ENCODE peak calls at places on chromosomes 11 and 22, in five cellular contexts. One of them, this sample, is unnamed.

GRCh38 chr22:26406118-26406517 is 22.9 kb upstream of the ASPHD2 start:
- DNase-seq in prostate gland: no peak
- DNase-seq in frontal cortex: no peak
- DNase-seq in stimulated activated CD4-positive, alpha-beta T cell treated with anti-CD3 and anti-CD28 coated beads, Interleukin-2, amount 100 ng/mL, for 24 hours: no peak
- DNase-seq in GDM1: no peak
- DNase-seq in this sample: no peak

GRCh38 chr22:46203590-46203980 is 46.5 kb downstream of the CDPF1 start:
- DNase-seq in prostate gland: no peak
- DNase-seq in frontal cortex: no peak
- DNase-seq in stimulated activated CD4-positive, alpha-beta T cell treated with anti-CD3 and anti-CD28 coated beads, Interleukin-2, amount 100 ng/mL, for 24 hours: no peak
- DNase-seq in GDM1: no peak
- DNase-seq in this sample: no peak

GRCh38 chr11:114026355-114026754 is 33.2 kb upstream of the ZBTB16 start:
- DNase-seq in prostate gland: no peak
- DNase-seq in frontal cortex: no peak
- DNase-seq in stimulated activated CD4-positive, alpha-beta T cell treated with anti-CD3 and anti-CD28 coated beads, Interleukin-2, amount 100 ng/mL, for 24 hours: no peak
- DNase-seq in GDM1: peak; percentile 58
- DNase-seq in this sample: no peak

GRCh38 chr11:122180435-122180834 is 64.4 kb upstream of the BLID start:
- DNase-seq in prostate gland: no peak
- DNase-seq in frontal cortex: no peak
- DNase-seq in stimulated activated CD4-positive, alpha-beta T cell treated with anti-CD3 and anti-CD28 coated beads, Interleukin-2, amount 100 ng/mL, for 24 hours: no peak
- DNase-seq in GDM1: no peak
- DNase-seq in this sample: no peak

GRCh38 chr11:639324-639977 is 2.4 kb downstream of the DRD4 start:
- DNase-seq in prostate gland: no peak
- DNase-seq in frontal cortex: no peak
- DNase-seq in stimulated activated CD4-positive, alpha-beta T cell treated with anti-CD3 and anti-CD28 coated beads, Interleukin-2, amount 100 ng/mL, for 24 hours: no peak
- DNase-seq in GDM1: no peak
- DNase-seq in this sample: no peak

GRCh38 chr11:77049081-77049480 is 14.9 kb downstream of the B3GNT6 start:
- DNase-seq in prostate gland: no peak
- DNase-seq in frontal cortex: no peak
- DNase-seq in stimulated activated CD4-positive, alpha-beta T cell treated with anti-CD3 and anti-CD28 coated beads, Interleukin-2, amount 100 ng/mL, for 24 hours: no peak
- DNase-seq in GDM1: no peak
- DNase-seq in this sample: no peak

GRCh38 chr11:20973959-20974358 is 304.6 kb downstream of the NELL1 start:
- DNase-seq in prostate gland: no peak
- DNase-seq in frontal cortex: no peak
- DNase-seq in stimulated activated CD4-positive, alpha-beta T cell treated with anti-CD3 and anti-CD28 coated beads, Interleukin-2, amount 100 ng/mL, for 24 hours: no peak
- DNase-seq in GDM1: no peak
- DNase-seq in this sample: no peak

GRCh38 chr22:45585946-45586540 is 83.4 kb downstream of the FBLN1 start:
- DNase-seq in prostate gland: no peak
- DNase-seq in frontal cortex: no peak
- DNase-seq in stimulated activated CD4-positive, alpha-beta T cell treated with anti-CD3 and anti-CD28 coated beads, Interleukin-2, amount 100 ng/mL, for 24 hours: no peak
- DNase-seq in GDM1: no peak
- DNase-seq in this sample: no peak

GRCh38 chr11:111376453-111376871 is 2.6 kb downstream of the POU2AF1 start:
- DNase-seq in prostate gland: no peak
- DNase-seq in frontal cortex: no peak
- DNase-seq in stimulated activated CD4-positive, alpha-beta T cell treated with anti-CD3 and anti-CD28 coated beads, Interleukin-2, amount 100 ng/mL, for 24 hours: peak; percentile 39
- DNase-seq in GDM1: no peak
- DNase-seq in this sample: no peak

GRCh38 chr11:29334781-29335140 is 682.1 kb downstream of the KCNA4 start:
- DNase-seq in prostate gland: no peak
- DNase-seq in frontal cortex: no peak
- DNase-seq in stimulated activated CD4-positive, alpha-beta T cell treated with anti-CD3 and anti-CD28 coated beads, Interleukin-2, amount 100 ng/mL, for 24 hours: no peak
- DNase-seq in GDM1: no peak
- DNase-seq in this sample: no peak

GRCh38 chr11:62071408-62071807 is 52.4 kb upstream of the INCENP start:
- DNase-seq in prostate gland: no peak
- DNase-seq in frontal cortex: no peak
- DNase-seq in stimulated activated CD4-positive, alpha-beta T cell treated with anti-CD3 and anti-CD28 coated beads, Interleukin-2, amount 100 ng/mL, for 24 hours: no peak
- DNase-seq in GDM1: no peak
- DNase-seq in this sample: no peak

GRCh38 chr11:36253238-36253637 is 36.0 kb downstream of the COMMD9 start:
- DNase-seq in prostate gland: no peak
- DNase-seq in frontal cortex: no peak
- DNase-seq in stimulated activated CD4-positive, alpha-beta T cell treated with anti-CD3 and anti-CD28 coated beads, Interleukin-2, amount 100 ng/mL, for 24 hours: no peak
- DNase-seq in GDM1: no peak
- DNase-seq in this sample: no peak

GRCh38 chr11:66696186-66696585 is 18.5 kb upstream of the RBM4B start:
- DNase-seq in prostate gland: no peak
- DNase-seq in frontal cortex: no peak
- DNase-seq in stimulated activated CD4-positive, alpha-beta T cell treated with anti-CD3 and anti-CD28 coated beads, Interleukin-2, amount 100 ng/mL, for 24 hours: no peak
- DNase-seq in GDM1: no peak
- DNase-seq in this sample: no peak

GRCh38 chr22:50620861-50621490 is 7.0 kb downstream of the ARSA start:
- DNase-seq in prostate gland: no peak
- DNase-seq in frontal cortex: no peak
- DNase-seq in stimulated activated CD4-positive, alpha-beta T cell treated with anti-CD3 and anti-CD28 coated beads, Interleukin-2, amount 100 ng/mL, for 24 hours: peak; percentile 65
- DNase-seq in GDM1: no peak
- DNase-seq in this sample: no peak

This sample was measured in Kasumi-1.